ENCODE peak calls at places on chromosomes 13 and 19, in ten cellular contexts. One of them, this sample, is unnamed.

GRCh38 chr13:24223341-24224231 is 63.1 kb downstream of the SPATA13 start:
- DNase-seq in HCT116: no peak
- DNase-seq in hepatocyte: no peak
- DNase-seq in foreskin fibroblast: no peak
- DNase-seq in kidney: peak
- DNase-seq in psoas muscle: no peak
- DNase-seq in transverse colon: no peak
- DNase-seq in GM12864: no peak
- DNase-seq in pancreas: peak
- DNase-seq in BJ: no peak
- DNase-seq in this sample: no peak

GRCh38 chr13:23579072-23579885 is 9.1 kb downstream of the TNFRSF19 start:
- DNase-seq in kidney: peak
- DNase-seq in hepatocyte: peak
- DNase-seq in BJ: no peak
- DNase-seq in GM12864: no peak
- DNase-seq in pancreas: peak
- DNase-seq in transverse colon: peak
- DNase-seq in foreskin fibroblast: peak
- DNase-seq in psoas muscle: peak
- DNase-seq in HCT116: peak
- DNase-seq in this sample: peak

GRCh38 chr19:50460161-50460765 is 16.0 kb upstream of the EMC10 start:
- DNase-seq in HCT116: no peak
- DNase-seq in BJ: no peak
- DNase-seq in pancreas: no peak
- DNase-seq in hepatocyte: no peak
- DNase-seq in psoas muscle: no peak
- DNase-seq in foreskin fibroblast: peak
- DNase-seq in GM12864: peak
- DNase-seq in kidney: no peak
- DNase-seq in transverse colon: no peak
- DNase-seq in this sample: no peak

GRCh38 chr19:19628499-19629134 is 597 bp upstream of the LPAR2 start:
- DNase-seq in psoas muscle: no peak
- DNase-seq in GM12864: no peak
- DNase-seq in pancreas: peak
- DNase-seq in kidney: peak
- DNase-seq in hepatocyte: peak
- DNase-seq in transverse colon: peak
- DNase-seq in foreskin fibroblast: peak
- DNase-seq in BJ: no peak
- DNase-seq in HCT116: peak
- DNase-seq in this sample: no peak

GRCh38 chr19:46970815-46971214 is 48.8 kb upstream of the NPAS1 start:
- DNase-seq in BJ: peak
- DNase-seq in foreskin fibroblast: peak
- DNase-seq in kidney: peak
- DNase-seq in transverse colon: no peak
- DNase-seq in psoas muscle: no peak
- DNase-seq in pancreas: no peak
- DNase-seq in GM12864: no peak
- DNase-seq in hepatocyte: no peak
- DNase-seq in HCT116: peak
- DNase-seq in this sample: peak

GRCh38 chr19:42081584-42082258 is 5.8 kb downstream of the ZNF574 start:
- DNase-seq in hepatocyte: peak
- DNase-seq in HCT116: no peak
- DNase-seq in kidney: no peak
- DNase-seq in BJ: no peak
- DNase-seq in psoas muscle: no peak
- DNase-seq in GM12864: no peak
- DNase-seq in foreskin fibroblast: peak
- DNase-seq in transverse colon: no peak
- DNase-seq in pancreas: no peak
- DNase-seq in this sample: no peak

GRCh38 chr19:4636151-4636717 is 3.1 kb upstream of the TNFAIP8L1 start:
- DNase-seq in BJ: no peak
- DNase-seq in GM12864: no peak
- DNase-seq in HCT116: no peak
- DNase-seq in psoas muscle: peak
- DNase-seq in transverse colon: peak
- DNase-seq in foreskin fibroblast: peak
- DNase-seq in kidney: peak
- DNase-seq in hepatocyte: peak
- DNase-seq in pancreas: peak
- DNase-seq in this sample: no peak

GRCh38 chr19:5335101-5335500 is 5.5 kb downstream of the PTPRS start:
- DNase-seq in GM12864: no peak
- DNase-seq in HCT116: no peak
- DNase-seq in transverse colon: no peak
- DNase-seq in hepatocyte: no peak
- DNase-seq in pancreas: no peak
- DNase-seq in psoas muscle: no peak
- DNase-seq in kidney: no peak
- DNase-seq in foreskin fibroblast: no peak
- DNase-seq in BJ: no peak
- DNase-seq in this sample: no peak

GRCh38 chr13:67023088-67023893 is 206.8 kb downstream of the PCDH9 start:
- DNase-seq in foreskin fibroblast: peak
- DNase-seq in transverse colon: no peak
- DNase-seq in BJ: peak
- DNase-seq in kidney: no peak
- DNase-seq in hepatocyte: no peak
- DNase-seq in psoas muscle: no peak
- DNase-seq in pancreas: no peak
- DNase-seq in HCT116: no peak
- DNase-seq in GM12864: no peak
- DNase-seq in this sample: peak

GRCh38 chr19:1843646-1844394 is 4.5 kb downstream of the REXO1 start:
- DNase-seq in foreskin fibroblast: no peak
- DNase-seq in GM12864: no peak
- DNase-seq in kidney: no peak
- DNase-seq in hepatocyte: no peak
- DNase-seq in pancreas: peak
- DNase-seq in psoas muscle: no peak
- DNase-seq in transverse colon: no peak
- DNase-seq in HCT116: no peak
- DNase-seq in BJ: no peak
- DNase-seq in this sample: no peak

GRCh38 chr13:40563350-40564125 is 102.9 kb downstream of the FOXO1 start:
- DNase-seq in hepatocyte: peak
- DNase-seq in BJ: no peak
- DNase-seq in GM12864: no peak
- DNase-seq in pancreas: no peak
- DNase-seq in transverse colon: no peak
- DNase-seq in foreskin fibroblast: no peak
- DNase-seq in psoas muscle: peak
- DNase-seq in kidney: no peak
- DNase-seq in HCT116: no peak
- DNase-seq in this sample: no peak

DNA sequence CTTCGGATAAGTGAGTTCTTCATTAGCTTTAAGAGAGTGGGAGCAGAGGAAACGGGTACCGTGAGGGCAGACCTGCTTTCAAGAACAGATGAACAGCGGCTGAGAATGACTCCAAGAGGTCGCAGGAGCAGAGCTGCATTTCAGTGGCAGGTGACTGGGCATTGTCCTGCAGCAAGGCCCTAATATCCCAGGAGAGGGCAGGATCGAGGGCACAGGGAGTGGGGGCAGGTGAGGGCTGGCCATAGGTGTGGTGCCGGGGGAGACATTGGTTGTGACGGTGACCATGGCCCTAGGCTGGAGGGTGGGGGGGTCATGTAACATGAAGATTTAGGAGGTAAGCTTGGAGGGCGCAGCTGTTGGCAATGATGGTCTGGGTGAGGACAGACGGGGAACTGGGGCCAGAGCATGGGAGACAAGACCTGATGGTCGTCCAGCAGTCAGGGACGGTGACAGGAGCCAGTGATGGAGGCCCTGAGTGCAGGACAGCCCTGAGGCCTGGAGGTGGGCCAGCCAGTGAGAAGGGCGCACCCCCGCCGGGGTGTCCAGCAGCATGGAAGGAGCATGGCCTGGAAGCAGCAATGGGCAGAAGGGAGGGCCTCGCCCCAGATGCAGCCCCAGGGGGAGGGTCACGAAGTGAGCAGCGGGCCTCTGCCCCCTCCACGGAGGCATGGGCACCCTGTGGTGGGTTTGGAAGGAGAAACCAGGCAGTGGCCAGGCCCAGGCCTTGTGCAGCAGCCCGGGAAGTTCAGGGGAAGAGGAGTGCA is 29.2 kb upstream of the LAMP1 start:
- DNase-seq in psoas muscle: no peak
- DNase-seq in hepatocyte: no peak
- DNase-seq in pancreas: no peak
- DNase-seq in HCT116: no peak
- DNase-seq in GM12864: no peak
- DNase-seq in BJ: no peak
- DNase-seq in kidney: no peak
- DNase-seq in transverse colon: no peak
- DNase-seq in foreskin fibroblast: no peak
- DNase-seq in this sample: no peak
- TF ChIP-seq CTCF in psoas muscle: no peak
- TF ChIP-seq CTCF in hepatocyte: no peak
- TF ChIP-seq CTCF in pancreas: no peak
- TF ChIP-seq CTCF in HCT116: no peak
- TF ChIP-seq CTCF in GM12864: no peak
- TF ChIP-seq CTCF in BJ: no peak
- TF ChIP-seq CTCF in kidney: no peak
- TF ChIP-seq CTCF in transverse colon: no peak
- TF ChIP-seq CTCF in foreskin fibroblast: no peak
- TF ChIP-seq CTCF in this sample: no peak

DNA sequence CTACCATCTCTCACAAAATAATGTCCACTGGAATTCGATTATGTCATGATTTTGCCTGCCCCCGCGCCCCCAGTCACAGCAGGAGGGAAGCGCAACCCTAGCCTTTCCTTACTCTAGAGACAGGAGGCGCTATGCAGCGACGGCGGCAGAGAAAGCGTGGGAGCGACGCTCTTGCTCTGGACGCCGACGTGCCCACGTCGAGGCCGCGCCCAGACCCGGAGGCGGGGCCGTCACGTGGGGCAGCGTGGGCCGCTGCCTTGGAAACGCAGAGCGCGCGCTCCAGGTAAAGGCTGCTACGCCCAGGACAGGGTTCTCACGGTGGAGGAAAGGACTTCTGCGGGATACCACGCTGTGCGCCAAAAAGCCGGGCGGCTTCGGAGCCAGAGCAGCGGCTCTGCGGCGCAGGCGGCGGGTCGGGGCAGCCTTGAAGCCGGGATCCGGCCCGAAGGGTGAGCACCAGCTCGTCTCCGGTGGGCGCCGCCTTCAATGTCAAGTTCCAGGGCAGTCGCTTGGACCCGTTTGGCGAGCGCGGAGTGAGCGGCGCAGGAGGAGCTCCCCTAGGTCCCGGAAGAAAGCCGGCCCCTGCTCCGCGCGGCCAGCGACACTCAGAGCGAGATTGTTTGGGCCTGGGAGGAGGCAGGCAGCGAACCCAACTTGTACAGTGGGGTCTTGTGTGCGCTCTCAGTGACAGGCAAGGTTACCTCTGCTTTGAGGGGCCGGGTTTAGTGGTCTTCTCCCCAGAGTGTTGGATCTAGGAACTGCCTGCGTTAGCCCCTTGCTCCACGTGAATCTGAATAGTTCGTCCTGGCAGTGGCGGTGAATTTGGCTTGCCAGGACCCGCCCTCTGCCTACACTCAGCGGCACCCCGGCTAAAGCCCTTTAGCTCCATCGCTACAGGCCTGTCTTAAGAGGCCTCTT is 121.7 kb downstream of the MRPL57 start:
- DNase-seq in hepatocyte: peak
- DNase-seq in foreskin fibroblast: peak
- DNase-seq in transverse colon: peak
- DNase-seq in pancreas: peak
- DNase-seq in HCT116: peak
- DNase-seq in BJ: peak
- DNase-seq in psoas muscle: peak
- DNase-seq in kidney: peak
- DNase-seq in GM12864: peak
- DNase-seq in this sample: peak
- TF ChIP-seq CTCF in hepatocyte: peak
- TF ChIP-seq CTCF in foreskin fibroblast: peak
- TF ChIP-seq CTCF in transverse colon: peak
- TF ChIP-seq CTCF in pancreas: peak
- TF ChIP-seq CTCF in HCT116: peak
- TF ChIP-seq CTCF in BJ: peak
- TF ChIP-seq CTCF in psoas muscle: peak
- TF ChIP-seq CTCF in kidney: peak
- TF ChIP-seq CTCF in GM12864: peak
- TF ChIP-seq CTCF in this sample: peak

GRCh38 chr13:37870895-37871550 is 1.5 kb upstream of the TRPC4 start:
- DNase-seq in BJ: peak
- DNase-seq in kidney: no peak
- DNase-seq in HCT116: no peak
- DNase-seq in psoas muscle: no peak
- DNase-seq in pancreas: no peak
- DNase-seq in GM12864: no peak
- DNase-seq in transverse colon: no peak
- DNase-seq in hepatocyte: no peak
- DNase-seq in foreskin fibroblast: peak
- DNase-seq in this sample: no peak

GRCh38 chr13:37868691-37869505 is 674 bp downstream of the TRPC4 start:
- DNase-seq in foreskin fibroblast: peak
- DNase-seq in BJ: no peak
- DNase-seq in GM12864: no peak
- DNase-seq in hepatocyte: peak
- DNase-seq in kidney: peak
- DNase-seq in transverse colon: no peak
- DNase-seq in psoas muscle: no peak
- DNase-seq in HCT116: no peak
- DNase-seq in pancreas: no peak
- DNase-seq in this sample: no peak

GRCh38 chr13:37869506-37869755 is 141 bp downstream of the TRPC4 start:
- DNase-seq in hepatocyte: no peak
- DNase-seq in psoas muscle: no peak
- DNase-seq in pancreas: no peak
- DNase-seq in foreskin fibroblast: no peak
- DNase-seq in kidney: no peak
- DNase-seq in GM12864: no peak
- DNase-seq in transverse colon: no peak
- DNase-seq in BJ: no peak
- DNase-seq in HCT116: no peak
- DNase-seq in this sample: no peak

GRCh38 chr13:37870489-37870845 is 895 bp upstream of the TRPC4 start:
- DNase-seq in GM12864: no peak
- DNase-seq in kidney: no peak
- DNase-seq in transverse colon: no peak
- DNase-seq in pancreas: no peak
- DNase-seq in psoas muscle: no peak
- DNase-seq in foreskin fibroblast: no peak
- DNase-seq in HCT116: no peak
- DNase-seq in BJ: no peak
- DNase-seq in hepatocyte: no peak
- DNase-seq in this sample: no peak

GRCh38 chr13:37869756-37870488 is at the start of gene TRPC4:
- DNase-seq in BJ: no peak
- DNase-seq in hepatocyte: peak
- DNase-seq in psoas muscle: peak
- DNase-seq in GM12864: no peak
- DNase-seq in HCT116: no peak
- DNase-seq in kidney: peak
- DNase-seq in transverse colon: peak
- DNase-seq in pancreas: peak
- DNase-seq in foreskin fibroblast: peak
- DNase-seq in this sample: peak
- TF ChIP-seq CTCF in BJ: peak
- TF ChIP-seq CTCF in hepatocyte: peak
- TF ChIP-seq CTCF in psoas muscle: no peak
- TF ChIP-seq CTCF in GM12864: peak
- TF ChIP-seq CTCF in HCT116: no peak
- TF ChIP-seq CTCF in kidney: peak
- TF ChIP-seq CTCF in transverse colon: peak
- TF ChIP-seq CTCF in pancreas: peak
- TF ChIP-seq CTCF in foreskin fibroblast: peak
- TF ChIP-seq CTCF in this sample: peak

GRCh38 chr13:108033800-108034707 is 181.3 kb downstream of the LIG4 start:
- DNase-seq in kidney: no peak
- DNase-seq in foreskin fibroblast: no peak
- DNase-seq in GM12864: no peak
- DNase-seq in psoas muscle: no peak
- DNase-seq in hepatocyte: no peak
- DNase-seq in pancreas: no peak
- DNase-seq in BJ: no peak
- DNase-seq in transverse colon: no peak
- DNase-seq in HCT116: no peak
- DNase-seq in this sample: no peak
- TF ChIP-seq CTCF in kidney: no peak
- TF ChIP-seq CTCF in foreskin fibroblast: no peak
- TF ChIP-seq CTCF in GM12864: no peak
- TF ChIP-seq CTCF in psoas muscle: no peak
- TF ChIP-seq CTCF in hepatocyte: no peak
- TF ChIP-seq CTCF in pancreas: no peak
- TF ChIP-seq CTCF in BJ: no peak
- TF ChIP-seq CTCF in transverse colon: no peak
- TF ChIP-seq CTCF in HCT116: no peak
- TF ChIP-seq CTCF in this sample: no peak